ENCODE peak calls at places on chromosomes 1 and 21, in five cellular contexts. One of them, this sample, is unnamed.

GRCh38 chr1:207890136-207890738 is 20.7 kb downstream of the CD34 start:
- DNase-seq in PC-9: peak; percentile 39
- DNase-seq in neural progenitor cell: no peak
- DNase-seq in PC-3: peak; percentile 63
- DNase-seq in MM.1S: no peak
- DNase-seq in this sample: no peak

GRCh38 chr1:160726498-160727391 is 12.3 kb upstream of the SLAMF7 start:
- DNase-seq in PC-9: peak; percentile 63
- DNase-seq in neural progenitor cell: peak; percentile 88
- DNase-seq in PC-3: peak; percentile 93
- DNase-seq in MM.1S: peak; percentile 91
- DNase-seq in this sample: peak; percentile 94

GRCh38 chr1:44650159-44650831 is 24.0 kb downstream of the TMEM53 start:
- DNase-seq in PC-9: no peak
- DNase-seq in neural progenitor cell: peak; percentile 88
- DNase-seq in PC-3: no peak
- DNase-seq in MM.1S: no peak
- DNase-seq in this sample: peak; percentile 47

GRCh38 chr1:41173651-41174050 is 68.5 kb downstream of the SCMH1 start:
- DNase-seq in PC-9: no peak
- DNase-seq in neural progenitor cell: no peak
- DNase-seq in PC-3: no peak
- DNase-seq in MM.1S: no peak
- DNase-seq in this sample: no peak

GRCh38 chr21:35428489-35428888 is 379.4 kb upstream of the RUNX1 start:
- DNase-seq in PC-9: no peak
- DNase-seq in neural progenitor cell: peak; percentile 52
- DNase-seq in PC-3: no peak
- DNase-seq in MM.1S: no peak
- DNase-seq in this sample: peak; percentile 16

GRCh38 chr1:225329041-225329440 is 98.8 kb downstream of the LBR start:
- DNase-seq in PC-9: no peak
- DNase-seq in neural progenitor cell: no peak
- DNase-seq in PC-3: peak; percentile 49
- DNase-seq in MM.1S: no peak
- DNase-seq in this sample: no peak

GRCh38 chr1:81834268-81834667 is 33.5 kb downstream of the ADGRL2 start:
- DNase-seq in PC-9: no peak
- DNase-seq in neural progenitor cell: no peak
- DNase-seq in PC-3: no peak
- DNase-seq in MM.1S: no peak
- DNase-seq in this sample: no peak

GRCh38 chr1:206465951-206466350 is 4.3 kb upstream of the IKBKE start:
- DNase-seq in PC-9: no peak
- DNase-seq in neural progenitor cell: no peak
- DNase-seq in PC-3: no peak
- DNase-seq in MM.1S: peak; percentile 55
- DNase-seq in this sample: no peak

GRCh38 chr1:38009088-38009840 is 3.3 kb upstream of the UTP11 start:
- DNase-seq in PC-9: peak; percentile 6
- DNase-seq in neural progenitor cell: peak; percentile 39
- DNase-seq in PC-3: no peak
- DNase-seq in MM.1S: no peak
- DNase-seq in this sample: peak; percentile 46

GRCh38 chr1:195828322-195828721 is 779.9 kb downstream of the KCNT2 start:
- DNase-seq in PC-9: no peak
- DNase-seq in neural progenitor cell: no peak
- DNase-seq in PC-3: no peak
- DNase-seq in MM.1S: no peak
- DNase-seq in this sample: peak; percentile 32

GRCh38 chr1:116334015-116334547 is 39.0 kb upstream of the ATP1A1 start:
- DNase-seq in PC-9: peak; percentile 32
- DNase-seq in neural progenitor cell: no peak
- DNase-seq in PC-3: peak; percentile 80
- DNase-seq in MM.1S: no peak
- DNase-seq in this sample: no peak

GRCh38 chr1:116515702-116516101 is 55.1 kb downstream of the CD58 start:
- DNase-seq in PC-9: no peak
- DNase-seq in neural progenitor cell: no peak
- DNase-seq in PC-3: no peak
- DNase-seq in MM.1S: no peak
- DNase-seq in this sample: no peak

GRCh38 chr1:31683997-31684396 is 19.8 kb downstream of the COL16A1 start:
- DNase-seq in PC-9: no peak
- DNase-seq in neural progenitor cell: peak; percentile 45
- DNase-seq in PC-3: peak; percentile 24
- DNase-seq in MM.1S: peak; percentile 16
- DNase-seq in this sample: peak; percentile 77

GRCh38 chr1:7222616-7223015 is 437.4 kb downstream of the CAMTA1 start:
- DNase-seq in PC-9: no peak
- DNase-seq in neural progenitor cell: no peak
- DNase-seq in PC-3: no peak
- DNase-seq in MM.1S: no peak
- DNase-seq in this sample: no peak

GRCh38 chr1:181592261-181592859 is 109.0 kb downstream of the CACNA1E start:
- DNase-seq in PC-9: no peak
- DNase-seq in neural progenitor cell: peak; percentile 36
- DNase-seq in PC-3: no peak
- DNase-seq in MM.1S: no peak
- DNase-seq in this sample: peak; percentile 15

GRCh38 chr1:74343191-74343590 is 108.0 kb downstream of the TNNI3K start:
- DNase-seq in PC-9: no peak
- DNase-seq in neural progenitor cell: peak; percentile 39
- DNase-seq in PC-3: no peak
- DNase-seq in MM.1S: no peak
- DNase-seq in this sample: peak; percentile 56

GRCh38 chr1:218312509-218312908 is 27.4 kb downstream of the RRP15 start:
- DNase-seq in PC-9: no peak
- DNase-seq in neural progenitor cell: no peak
- DNase-seq in PC-3: peak; percentile 73
- DNase-seq in MM.1S: no peak
- DNase-seq in this sample: no peak

GRCh38 chr1:24301395-24302175 is 17.6 kb upstream of the GRHL3 start:
- DNase-seq in PC-9: no peak
- DNase-seq in neural progenitor cell: no peak
- DNase-seq in PC-3: no peak
- DNase-seq in MM.1S: no peak
- DNase-seq in this sample: no peak

GRCh38 chr1:42137766-42138165 is 15.4 kb upstream of the GUCA2B start:
- DNase-seq in PC-9: no peak
- DNase-seq in neural progenitor cell: no peak
- DNase-seq in PC-3: no peak
- DNase-seq in MM.1S: no peak
- DNase-seq in this sample: no peak

GRCh38 chr1:200877839-200878551 is 5.2 kb downstream of the GPR25 start:
- DNase-seq in PC-9: no peak
- DNase-seq in neural progenitor cell: no peak
- DNase-seq in PC-3: no peak
- DNase-seq in MM.1S: no peak
- DNase-seq in this sample: no peak

DNA sequence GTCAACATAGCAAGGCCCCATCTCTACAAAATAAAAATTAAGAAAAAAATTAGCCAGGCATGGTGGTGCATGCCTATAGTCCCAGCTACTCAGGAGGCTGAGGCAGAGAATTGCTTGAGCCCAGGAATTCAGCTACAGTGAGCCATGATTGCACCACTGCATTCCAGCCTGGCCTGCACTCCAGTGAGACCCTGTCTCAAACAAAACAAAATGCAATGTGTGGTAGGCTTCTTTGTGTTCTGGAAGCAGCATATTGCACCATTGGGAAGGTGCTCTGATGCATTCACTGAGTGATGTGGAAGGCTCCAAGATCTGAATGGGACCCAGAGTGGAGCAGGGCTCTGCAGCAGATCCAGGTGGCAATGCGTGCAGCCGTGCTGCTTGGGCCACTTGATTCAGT is 99.6 kb upstream of the COG2 start:
- DNase-seq in PC-9: no peak
- DNase-seq in neural progenitor cell: no peak
- DNase-seq in PC-3: no peak
- DNase-seq in MM.1S: no peak
- DNase-seq in this sample: no peak
- TF ChIP-seq CTCF in PC-9: no peak
- TF ChIP-seq CTCF in neural progenitor cell: no peak
- TF ChIP-seq CTCF in PC-3: no peak
- TF ChIP-seq CTCF in MM.1S: no peak
- TF ChIP-seq CTCF in this sample: no peak

GRCh38 chr21:28632718-28633408 is 359.8 kb downstream of the LTN1 start:
- DNase-seq in PC-9: peak; percentile 26
- DNase-seq in neural progenitor cell: peak; percentile 50
- DNase-seq in PC-3: peak; percentile 70
- DNase-seq in MM.1S: no peak
- DNase-seq in this sample: peak; percentile 24
- H3F3A ChIP-seq in PC-9: peaks cover 13% of the 10 kb centered on the region
- H3F3A ChIP-seq in neural progenitor cell: no peaks in the 10 kb centered on the region
- H3F3A ChIP-seq in PC-3: peaks cover 9% of the 10 kb centered on the region
- H3F3A ChIP-seq in MM.1S: no peaks in the 10 kb centered on the region
- H3F3A ChIP-seq in this sample: no peaks in the 10 kb centered on the region

DNA sequence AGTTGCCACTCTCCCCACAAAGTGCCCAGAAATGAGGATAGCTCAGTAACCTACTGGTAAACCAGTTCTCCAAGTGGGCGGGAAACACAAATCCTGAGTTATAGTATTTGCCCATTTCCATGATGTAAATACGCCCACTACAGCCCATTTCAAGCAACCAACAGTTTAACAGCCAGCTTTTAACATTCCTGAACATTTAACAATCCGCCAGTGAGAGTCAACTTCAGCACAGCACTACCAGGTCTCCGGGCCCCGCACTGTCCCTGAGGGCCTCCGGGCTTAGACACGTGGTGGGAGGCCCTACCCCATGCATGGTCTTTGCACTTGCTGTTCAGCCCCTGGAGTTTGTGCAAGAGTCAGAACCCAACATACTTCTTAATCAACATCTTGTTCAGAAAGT is 132.0 kb upstream of the CTTNBP2NL start:
- DNase-seq in PC-9: no peak
- DNase-seq in neural progenitor cell: no peak
- DNase-seq in PC-3: no peak
- DNase-seq in MM.1S: no peak
- DNase-seq in this sample: peak; percentile 19
- H3K27ac ChIP-seq in PC-9: no peak overlapping the region
- H3K27ac ChIP-seq in neural progenitor cell: no peak overlapping the region
- H3K27ac ChIP-seq in PC-3: no peak overlapping the region
- H3K27ac ChIP-seq in MM.1S: no peak overlapping the region
- H3K27ac ChIP-seq in this sample: no peak overlapping the region

GRCh38 chr1:36383240-36383639 is 2.5 kb downstream of the STK40 start:
- DNase-seq in PC-9: no peak
- DNase-seq in neural progenitor cell: no peak
- DNase-seq in PC-3: no peak
- DNase-seq in MM.1S: no peak
- DNase-seq in this sample: no peak

GRCh38 chr1:36384542-36385409 is 948 bp downstream of the STK40 start:
- DNase-seq in PC-9: peak; percentile 92
- DNase-seq in neural progenitor cell: peak; percentile 69
- DNase-seq in PC-3: peak; percentile 79
- DNase-seq in MM.1S: peak; percentile 47
- DNase-seq in this sample: peak; percentile 67

GRCh38 chr1:36385410-36386261 is at the start of gene STK40:
- DNase-seq in PC-9: peak; percentile 98
- DNase-seq in neural progenitor cell: peak; percentile 100
- DNase-seq in PC-3: peak; percentile 99
- DNase-seq in MM.1S: peak; percentile 99
- DNase-seq in this sample: peak; percentile 99

GRCh38 chr1:36387141-36387949 is 1.6 kb upstream of the STK40 start:
- DNase-seq in PC-9: no peak
- DNase-seq in neural progenitor cell: peak; percentile 39
- DNase-seq in PC-3: no peak
- DNase-seq in MM.1S: peak; percentile 18
- DNase-seq in this sample: no peak

DNA sequence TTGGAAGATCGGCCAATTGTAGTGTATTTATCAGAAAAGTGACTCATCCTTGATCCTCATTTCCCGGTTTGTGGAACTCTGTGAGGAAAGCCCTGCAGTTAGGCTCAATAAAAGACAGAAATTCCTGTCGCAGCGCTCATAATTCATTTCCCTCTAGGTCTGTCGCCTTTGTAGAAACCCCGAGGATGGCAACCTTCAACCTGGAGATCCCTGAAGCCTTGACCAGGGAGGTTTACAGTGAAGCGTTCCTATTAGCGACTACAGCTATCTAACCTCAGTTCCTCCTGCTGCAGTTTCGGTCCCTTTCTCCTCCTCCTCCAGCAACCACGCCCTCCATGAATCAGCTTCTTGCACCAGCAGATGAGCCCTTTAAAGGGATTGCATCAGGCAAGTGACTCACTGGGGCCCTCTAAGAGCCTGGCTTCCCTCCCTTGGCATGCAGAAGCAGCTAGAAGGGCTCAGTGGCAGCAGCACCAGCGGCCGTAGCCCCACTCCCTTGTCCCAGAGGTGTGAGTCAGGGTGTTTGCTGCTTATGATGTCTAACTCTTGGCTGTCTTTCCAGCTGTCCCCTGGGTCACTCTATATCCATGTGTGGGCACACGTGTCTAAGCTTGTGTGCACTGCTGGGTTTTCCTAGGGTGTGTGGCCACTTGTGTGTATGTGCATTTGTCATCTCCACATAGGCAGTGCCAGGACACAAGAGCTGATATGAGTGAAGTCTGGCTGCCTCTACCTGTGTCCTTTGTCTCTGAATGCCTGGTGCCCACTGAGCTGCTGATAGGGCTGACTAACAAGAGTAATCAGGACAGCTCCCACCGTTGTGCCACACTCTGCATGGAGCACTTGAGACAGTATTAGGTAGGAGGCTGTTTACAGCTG is 777 bp upstream of the STK40 start:
- DNase-seq in PC-9: peak; percentile 98
- DNase-seq in neural progenitor cell: peak; percentile 87
- DNase-seq in PC-3: peak; percentile 99
- DNase-seq in MM.1S: peak; percentile 96
- DNase-seq in this sample: peak; percentile 97
- TF ChIP-seq CTCF in PC-9: no peak
- TF ChIP-seq CTCF in neural progenitor cell: no peak
- TF ChIP-seq CTCF in PC-3: no peak
- TF ChIP-seq CTCF in MM.1S: no peak
- TF ChIP-seq CTCF in this sample: peak; percentile 34

This sample was measured in GM23338.